ENCODE peak calls at places on chromosomes 12 and 14, in six cellular contexts. One of them, this sample, is unnamed.

GRCh38 chr14:26204362-26204953 is 393.4 kb downstream of the NOVA1 start:
- DNase-seq in A549: no peak
- DNase-seq in heart left ventricle: no peak
- DNase-seq in IMR-90: no peak
- DNase-seq in uterus: no peak
- DNase-seq in suprapubic skin: no peak
- DNase-seq in this sample: no peak

GRCh38 chr12:109475993-109476806 is 900 bp downstream of the KCTD10 start:
- DNase-seq in uterus: no peak
- DNase-seq in IMR-90: no peak
- DNase-seq in suprapubic skin: no peak
- DNase-seq in heart left ventricle: no peak
- DNase-seq in A549: no peak
- DNase-seq in this sample: no peak

GRCh38 chr14:100830681-100831080 is 4.8 kb downstream of the MEG3 start:
- DNase-seq in IMR-90: no peak
- DNase-seq in suprapubic skin: no peak
- DNase-seq in A549: no peak
- DNase-seq in heart left ventricle: no peak
- DNase-seq in uterus: no peak
- DNase-seq in this sample: no peak

GRCh38 chr14:99772371-99773283 is 20.6 kb upstream of the EML1 start:
- DNase-seq in IMR-90: no peak
- DNase-seq in uterus: peak; percentile 19
- DNase-seq in A549: no peak
- DNase-seq in suprapubic skin: no peak
- DNase-seq in heart left ventricle: no peak
- DNase-seq in this sample: no peak

GRCh38 chr12:56678852-56679251 is 9.2 kb downstream of the PTGES3 start:
- DNase-seq in IMR-90: no peak
- DNase-seq in suprapubic skin: peak; percentile 10
- DNase-seq in A549: no peak
- DNase-seq in heart left ventricle: no peak
- DNase-seq in uterus: no peak
- DNase-seq in this sample: no peak

GRCh38 chr14:21940887-21941855 is 267.6 kb upstream of the OR4E1 start:
- DNase-seq in IMR-90: peak; percentile 2
- DNase-seq in A549: peak; percentile 56
- DNase-seq in uterus: no peak
- DNase-seq in heart left ventricle: no peak
- DNase-seq in suprapubic skin: no peak
- DNase-seq in this sample: peak; percentile 11

GRCh38 chr12:60269611-60270269 is 673.9 kb downstream of the SLC16A7 start:
- DNase-seq in uterus: no peak
- DNase-seq in heart left ventricle: no peak
- DNase-seq in suprapubic skin: no peak
- DNase-seq in IMR-90: no peak
- DNase-seq in A549: no peak
- DNase-seq in this sample: no peak

GRCh38 chr12:125518074-125518473 is 452.8 kb downstream of the AACS start:
- DNase-seq in heart left ventricle: no peak
- DNase-seq in IMR-90: no peak
- DNase-seq in uterus: no peak
- DNase-seq in suprapubic skin: no peak
- DNase-seq in A549: no peak
- DNase-seq in this sample: peak; percentile 17

GRCh38 chr14:60622210-60622919 is 26.9 kb downstream of the SIX1 start:
- DNase-seq in uterus: no peak
- DNase-seq in A549: no peak
- DNase-seq in suprapubic skin: no peak
- DNase-seq in heart left ventricle: no peak
- DNase-seq in IMR-90: peak; percentile 26
- DNase-seq in this sample: no peak

GRCh38 chr12:26715232-26715631 is 117.8 kb downstream of the ITPR2 start:
- DNase-seq in heart left ventricle: no peak
- DNase-seq in IMR-90: no peak
- DNase-seq in uterus: no peak
- DNase-seq in suprapubic skin: no peak
- DNase-seq in A549: no peak
- DNase-seq in this sample: no peak

GRCh38 chr14:22026527-22026926 is 352.9 kb upstream of the OR4E1 start:
- DNase-seq in heart left ventricle: no peak
- DNase-seq in uterus: no peak
- DNase-seq in IMR-90: no peak
- DNase-seq in suprapubic skin: no peak
- DNase-seq in A549: no peak
- DNase-seq in this sample: no peak

GRCh38 chr12:49098035-49098451 is 3.4 kb upstream of the DHH start:
- DNase-seq in IMR-90: peak; percentile 30
- DNase-seq in suprapubic skin: no peak
- DNase-seq in A549: peak; percentile 65
- DNase-seq in uterus: no peak
- DNase-seq in heart left ventricle: peak; percentile 50
- DNase-seq in this sample: peak; percentile 47

GRCh38 chr14:102182901-102183619 is 43.4 kb downstream of the WDR20 start:
- DNase-seq in IMR-90: no peak
- DNase-seq in suprapubic skin: no peak
- DNase-seq in uterus: no peak
- DNase-seq in heart left ventricle: no peak
- DNase-seq in A549: no peak
- DNase-seq in this sample: no peak

GRCh38 chr12:106685381-106685780 is 89.1 kb upstream of the RIC8B start:
- DNase-seq in heart left ventricle: no peak
- DNase-seq in suprapubic skin: no peak
- DNase-seq in A549: no peak
- DNase-seq in IMR-90: no peak
- DNase-seq in uterus: no peak
- DNase-seq in this sample: no peak

GRCh38 chr12:87982208-87982607 is 47.0 kb downstream of the C12orf50 start:
- DNase-seq in suprapubic skin: no peak
- DNase-seq in IMR-90: peak; percentile 69
- DNase-seq in A549: no peak
- DNase-seq in uterus: no peak
- DNase-seq in heart left ventricle: no peak
- DNase-seq in this sample: no peak

GRCh38 chr14:35337557-35338255 is 45.5 kb downstream of the PSMA6 start:
- DNase-seq in suprapubic skin: no peak
- DNase-seq in uterus: no peak
- DNase-seq in A549: peak; percentile 42
- DNase-seq in heart left ventricle: no peak
- DNase-seq in IMR-90: no peak
- DNase-seq in this sample: no peak

GRCh38 chr14:33972522-33973162 is 21.8 kb upstream of the EGLN3 start:
- DNase-seq in uterus: no peak
- DNase-seq in suprapubic skin: no peak
- DNase-seq in IMR-90: no peak
- DNase-seq in A549: no peak
- DNase-seq in heart left ventricle: no peak
- DNase-seq in this sample: no peak

GRCh38 chr12:40137252-40137651 is 31.4 kb upstream of the SLC2A13 start:
- DNase-seq in A549: no peak
- DNase-seq in heart left ventricle: no peak
- DNase-seq in uterus: no peak
- DNase-seq in IMR-90: peak; percentile 6
- DNase-seq in suprapubic skin: no peak
- DNase-seq in this sample: no peak

GRCh38 chr14:104984056-104984894 is 1.3 kb upstream of the CLBA1 start:
- DNase-seq in A549: no peak
- DNase-seq in suprapubic skin: peak; percentile 59
- DNase-seq in IMR-90: no peak
- DNase-seq in uterus: no peak
- DNase-seq in heart left ventricle: no peak
- DNase-seq in this sample: no peak

GRCh38 chr14:104982548-104983230 is 2.9 kb upstream of the CLBA1 start:
- DNase-seq in heart left ventricle: no peak
- DNase-seq in IMR-90: no peak
- DNase-seq in suprapubic skin: peak; percentile 62
- DNase-seq in A549: no peak
- DNase-seq in uterus: no peak
- DNase-seq in this sample: no peak

GRCh38 chr14:104983231-104983721 is 2.3 kb upstream of the CLBA1 start:
- DNase-seq in uterus: no peak
- DNase-seq in heart left ventricle: no peak
- DNase-seq in IMR-90: no peak
- DNase-seq in suprapubic skin: peak; percentile 59
- DNase-seq in A549: no peak
- DNase-seq in this sample: no peak

GRCh38 chr14:104986487-104987164 is 1.0 kb downstream of the CLBA1 start:
- DNase-seq in heart left ventricle: no peak
- DNase-seq in IMR-90: no peak
- DNase-seq in A549: no peak
- DNase-seq in uterus: no peak
- DNase-seq in suprapubic skin: no peak
- DNase-seq in this sample: no peak

DNA sequence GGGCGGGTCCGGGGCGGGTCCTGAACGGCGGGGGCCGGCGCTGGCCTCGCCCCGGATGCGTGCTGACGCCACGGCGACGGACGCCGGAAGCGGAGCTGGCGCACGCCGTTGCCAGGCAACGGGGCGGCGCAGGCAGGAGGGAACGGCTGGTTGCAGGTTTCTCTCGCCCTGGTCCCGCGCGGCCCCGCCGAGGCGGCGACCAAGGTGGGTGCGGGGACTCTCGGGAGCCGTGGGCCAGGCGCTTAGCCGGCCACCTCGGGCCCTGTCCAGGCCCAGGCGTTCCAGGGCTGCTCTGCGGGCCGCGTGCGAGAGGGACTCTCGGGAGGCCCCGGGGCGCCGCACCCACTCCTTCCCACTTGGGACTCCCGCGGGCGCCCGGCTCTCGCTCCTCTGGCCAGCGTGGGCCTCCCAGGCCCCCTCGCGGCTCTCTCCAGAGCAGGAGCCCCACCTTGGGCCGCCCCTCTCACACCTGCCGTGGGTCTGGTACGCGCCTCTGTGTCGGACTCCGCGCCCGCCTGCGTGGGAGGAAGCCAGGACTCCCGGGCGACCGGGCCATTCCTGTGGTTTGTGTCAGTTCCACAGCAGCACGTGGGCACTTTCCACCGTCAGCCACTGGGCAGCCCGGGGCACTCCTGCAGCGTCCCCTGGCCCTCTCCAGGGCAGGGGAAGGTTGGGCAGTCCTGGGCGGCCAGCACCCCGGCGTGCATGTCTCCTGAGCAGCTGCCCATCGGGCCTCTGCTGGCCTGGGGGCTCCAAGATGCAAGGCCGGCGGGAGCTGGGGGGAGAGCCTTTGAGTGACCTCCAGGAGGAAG is at the start of gene CLBA1:
- DNase-seq in heart left ventricle: peak; percentile 91
- DNase-seq in uterus: peak; percentile 92
- DNase-seq in suprapubic skin: peak; percentile 88
- DNase-seq in A549: peak; percentile 90
- DNase-seq in IMR-90: peak; percentile 87
- DNase-seq in this sample: peak; percentile 91
- TF ChIP-seq POLR2A in heart left ventricle: peak; percentile 49
- TF ChIP-seq POLR2A in uterus: peak; percentile 72
- TF ChIP-seq POLR2A in suprapubic skin: no peak
- TF ChIP-seq POLR2A in A549: peak; percentile 55
- TF ChIP-seq POLR2A in IMR-90: no peak
- TF ChIP-seq POLR2A in this sample: peak; percentile 63

GRCh38 chr12:53036802-53037201 is 13.1 kb upstream of the TNS2 start:
- DNase-seq in IMR-90: no peak
- DNase-seq in heart left ventricle: no peak
- DNase-seq in suprapubic skin: no peak
- DNase-seq in A549: no peak
- DNase-seq in uterus: no peak
- DNase-seq in this sample: no peak
- H3K27ac ChIP-seq in IMR-90: no peak overlapping the region
- H3K27ac ChIP-seq in heart left ventricle: no peak overlapping the region
- H3K27ac ChIP-seq in suprapubic skin: no peak overlapping the region
- H3K27ac ChIP-seq in A549: no peak overlapping the region
- H3K27ac ChIP-seq in uterus: no peak overlapping the region
- H3K27ac ChIP-seq in this sample: no peak overlapping the region

DNA sequence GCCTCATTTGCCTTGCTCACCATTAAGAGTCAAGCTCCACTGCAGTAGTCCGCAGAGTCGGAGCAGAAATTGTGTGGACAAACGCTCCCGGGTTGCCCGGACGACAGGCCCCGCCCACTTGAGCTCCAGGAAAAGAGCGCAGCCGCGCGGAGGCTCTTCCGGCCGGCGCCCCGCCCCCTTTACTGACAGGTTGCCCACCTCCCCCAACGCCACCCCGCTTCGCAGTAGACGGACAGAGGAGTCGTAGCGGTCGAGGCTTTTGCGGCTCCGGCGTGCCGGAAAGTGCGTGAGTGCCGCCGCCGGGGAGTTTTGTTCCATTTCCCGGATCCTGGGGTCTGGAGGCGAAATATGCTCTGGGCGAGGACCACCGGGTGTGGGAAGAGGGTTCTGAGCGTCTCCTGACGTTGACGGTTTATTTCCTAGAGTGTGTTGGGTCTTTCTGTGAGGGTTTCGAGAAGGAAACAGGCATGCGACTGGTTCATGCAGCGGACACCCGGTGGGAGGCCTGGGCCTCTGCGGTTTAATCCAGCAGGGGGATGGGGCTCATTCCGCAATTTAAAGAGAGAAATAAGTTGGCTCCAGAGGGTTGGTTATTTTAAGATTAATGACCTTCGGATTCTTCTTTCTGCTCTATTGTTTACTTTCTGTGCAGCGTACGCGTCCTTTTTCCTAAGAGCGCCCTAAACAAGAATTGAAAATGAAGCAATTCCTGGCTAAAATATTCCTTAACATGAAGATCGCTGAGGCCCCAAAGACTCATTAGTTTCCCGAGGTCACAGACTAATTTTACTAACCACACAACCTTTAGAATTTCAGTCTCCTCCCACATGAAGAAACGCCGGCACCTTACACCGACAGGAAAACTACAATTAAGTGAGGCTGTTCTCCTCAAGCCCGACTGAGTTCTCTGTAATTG is at the start of the genes DNAI7 and ETFRF1:
- DNase-seq in uterus: peak; percentile 98
- DNase-seq in suprapubic skin: peak; percentile 99
- DNase-seq in heart left ventricle: peak; percentile 98
- DNase-seq in A549: peak; percentile 95
- DNase-seq in IMR-90: peak; percentile 92
- DNase-seq in this sample: peak; percentile 99
- TF ChIP-seq POLR2A in uterus: peak; percentile 84
- TF ChIP-seq POLR2A in suprapubic skin: peak; percentile 84
- TF ChIP-seq POLR2A in heart left ventricle: peak; percentile 92
- TF ChIP-seq POLR2A in A549: peak; percentile 80
- TF ChIP-seq POLR2A in IMR-90: peak; percentile 96
- TF ChIP-seq POLR2A in this sample: peak; percentile 92

DNA sequence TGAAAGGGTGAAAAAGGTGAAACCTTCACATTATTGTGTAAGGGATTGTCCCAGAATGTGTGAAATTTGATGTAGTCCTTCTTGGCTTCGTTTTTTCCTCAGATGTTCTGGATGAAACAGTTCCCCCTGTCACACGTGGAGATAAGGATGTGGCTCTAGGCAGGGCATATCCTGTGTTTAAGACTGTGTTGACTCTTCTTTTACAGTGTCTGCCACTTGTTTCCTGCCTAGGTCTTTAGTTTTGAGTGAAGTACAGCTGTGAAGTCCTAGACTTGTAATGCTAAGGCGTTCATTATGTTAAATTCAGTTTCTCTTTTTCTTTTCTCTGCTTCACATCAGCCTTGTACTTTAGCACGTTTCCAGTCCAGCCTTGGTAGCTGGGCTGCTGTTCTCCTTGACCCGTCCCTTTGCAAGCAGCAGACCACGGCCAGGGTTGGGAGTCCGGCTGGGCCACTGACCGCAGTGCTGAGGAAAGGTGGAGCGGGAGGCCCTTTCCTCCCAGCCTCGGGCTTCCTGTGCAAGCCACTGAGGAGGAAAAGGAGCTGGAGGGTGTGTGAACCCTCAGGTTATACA is 59.1 kb downstream of the RASSF3 start:
- DNase-seq in IMR-90: peak; percentile 11
- DNase-seq in suprapubic skin: no peak
- DNase-seq in uterus: no peak
- DNase-seq in A549: no peak
- DNase-seq in heart left ventricle: peak; percentile 69
- DNase-seq in this sample: peak; percentile 29
- H3K27ac ChIP-seq in IMR-90: no peak overlapping the region
- H3K27ac ChIP-seq in suprapubic skin: peak overlapping the region; percentile 31
- H3K27ac ChIP-seq in uterus: peak overlapping the region; percentile 79
- H3K27ac ChIP-seq in A549: peak overlapping the region; percentile 86
- H3K27ac ChIP-seq in heart left ventricle: peak overlapping the region; percentile 78
- H3K27ac ChIP-seq in this sample: peak overlapping the region; percentile 84

This sample was measured in body of pancreas.